ENCODE peak calls at places on chromosomes 3 and 15, in seven cellular contexts. O is tibial artery, T is IMR-90, E is AG04450, M is astrocyte of the spinal cord, J is AG09309, I is brain microvascular endothelial cell. Z is an unnamed sample.

GRCh38 chr3:17551333-17551732 is 191.1 kb downstream of the TBC1D5 start:
- DNase-seq in O (no peak), T (no peak), E (no peak), M (no peak), J (no peak), I (no peak), Z (no peak)

GRCh38 chr3:169812844-169813677 is at the start of the genes LRRC34 and LRRIQ4:
- DNase-seq in O (peak), T (peak), E (peak), M (peak), J (peak), I (peak), Z (peak)

GRCh38 chr3:105584351-105584790 is 217.7 kb downstream of the ALCAM start:
- DNase-seq in O (no peak), T (no peak), E (no peak), M (no peak), J (no peak), I (no peak), Z (peak)

GRCh38 chr3:115148142-115148790 is 1.2 kb upstream of the ZBTB20 start:
- DNase-seq in O (no peak), T (peak), E (no peak), M (peak), J (no peak), I (no peak), Z (no peak)

GRCh38 chr3:194869482-194870169 is 183.9 kb downstream of the FAM43A start:
- DNase-seq in O (no peak), T (peak), E (peak), M (peak), J (peak), I (peak), Z (peak)

GRCh38 chr3:137163241-137163916 is 205.6 kb downstream of the IL20RB start:
- DNase-seq in O (no peak), T (no peak), E (no peak), M (no peak), J (no peak), I (no peak), Z (no peak)

GRCh38 chr3:37068031-37068430 is 74.7 kb downstream of the MLH1 start:
- DNase-seq in O (no peak), T (no peak), E (no peak), M (no peak), J (no peak), I (no peak), Z (no peak)

GRCh38 chr3:98617841-98618240 is 24.4 kb upstream of the CPOX start:
- DNase-seq in O (no peak), T (no peak), E (no peak), M (no peak), J (no peak), I (no peak), Z (no peak)

GRCh38 chr3:47849186-47850061 is 46.5 kb downstream of the DHX30 start:
- DNase-seq in O (no peak), T (no peak), E (no peak), M (no peak), J (no peak), I (no peak), Z (no peak)

GRCh38 chr3:5022187-5022965 is 43.1 kb downstream of the BHLHE40 start:
- DNase-seq in O (no peak), T (peak), E (no peak), M (peak), J (no peak), I (no peak), Z (peak)

GRCh38 chr3:112349557-112349956 is 16.6 kb downstream of the CD200 start:
- DNase-seq in O (no peak), T (no peak), E (no peak), M (no peak), J (no peak), I (no peak), Z (no peak)

GRCh38 chr15:28979208-28979891 is 93.6 kb downstream of the APBA2 start:
- DNase-seq in O (no peak), T (no peak), E (no peak), M (no peak), J (no peak), I (no peak), Z (no peak)

GRCh38 chr3:81161851-81162250 is 599.6 kb downstream of the GBE1 start:
- DNase-seq in O (no peak), T (no peak), E (no peak), M (no peak), J (no peak), I (no peak), Z (no peak)

GRCh38 chr3:73656241-73656890 is 31.6 kb upstream of the PDZRN3 start:
- DNase-seq in O (no peak), T (peak), E (no peak), M (peak), J (no peak), I (peak), Z (no peak)

GRCh38 chr15:59999558-60000112 is 4.5 kb upstream of the FOXB1 start:
- DNase-seq in O (no peak), T (no peak), E (no peak), M (no peak), J (no peak), I (no peak), Z (no peak)

GRCh38 chr3:32401141-32401540 is 9.5 kb downstream of the CMTM7 start:
- DNase-seq in O (no peak), T (no peak), E (no peak), M (no peak), J (no peak), I (no peak), Z (no peak)

GRCh38 chr3:32401541-32402052 is 9.9 kb downstream of the CMTM7 start:
- DNase-seq in O (peak), T (peak), E (no peak), M (peak), J (no peak), I (peak), Z (peak)

GRCh38 chr3:32398531-32398930 is 6.9 kb downstream of the CMTM7 start:
- DNase-seq in O (peak), T (no peak), E (no peak), M (no peak), J (no peak), I (no peak), Z (no peak)

GRCh38 chr3:32395451-32395970 is 3.9 kb downstream of the CMTM7 start:
- DNase-seq in O (no peak), T (no peak), E (no peak), M (no peak), J (no peak), I (no peak), Z (no peak)

DNA sequence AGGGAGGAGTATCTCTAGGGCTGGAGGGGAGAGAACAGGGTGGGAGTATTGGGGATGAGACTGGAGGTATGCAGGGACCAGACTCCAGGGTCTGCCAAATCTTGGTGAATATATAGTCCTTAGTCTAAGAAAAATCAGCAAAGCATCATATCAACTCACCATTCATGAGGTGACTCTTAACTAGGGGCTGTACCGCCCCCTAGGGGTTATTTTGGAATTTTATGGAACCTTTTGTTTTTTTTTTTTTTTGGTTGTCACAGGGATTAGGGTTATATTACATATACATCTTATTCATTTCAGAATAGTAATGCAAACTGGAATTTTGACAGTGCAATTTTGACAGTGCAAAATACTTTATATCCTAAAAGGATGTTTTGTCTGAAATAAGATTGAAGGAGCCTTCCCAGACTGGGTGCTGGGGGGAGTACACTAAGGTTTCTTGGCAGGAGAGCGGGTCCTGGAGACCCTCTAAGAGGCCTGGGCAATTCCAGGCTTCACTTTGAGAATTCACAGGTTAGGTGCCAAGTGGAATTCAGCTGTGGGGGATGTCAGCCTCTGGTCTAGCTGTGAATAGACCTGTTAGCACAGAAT is 7.5 kb downstream of the CMTM7 start:
- DNase-seq in O (no peak), T (peak), E (no peak), M (peak), J (no peak), I (no peak), Z (peak)
- TF ChIP-seq CTCF in O (peak), T (peak), E (peak), M (peak), J (peak), I (peak), Z (peak)

GRCh38 chr3:11150256-11150655 is 4.0 kb upstream of the HRH1 start:
- DNase-seq in O (no peak), T (no peak), E (no peak), M (no peak), J (no peak), I (no peak), Z (no peak)
- H3K4me3 ChIP-seq in O (no peak), T (no peak), E (no peak), M (no peak), J (no peak), I (no peak), Z (no peak)

DNA sequence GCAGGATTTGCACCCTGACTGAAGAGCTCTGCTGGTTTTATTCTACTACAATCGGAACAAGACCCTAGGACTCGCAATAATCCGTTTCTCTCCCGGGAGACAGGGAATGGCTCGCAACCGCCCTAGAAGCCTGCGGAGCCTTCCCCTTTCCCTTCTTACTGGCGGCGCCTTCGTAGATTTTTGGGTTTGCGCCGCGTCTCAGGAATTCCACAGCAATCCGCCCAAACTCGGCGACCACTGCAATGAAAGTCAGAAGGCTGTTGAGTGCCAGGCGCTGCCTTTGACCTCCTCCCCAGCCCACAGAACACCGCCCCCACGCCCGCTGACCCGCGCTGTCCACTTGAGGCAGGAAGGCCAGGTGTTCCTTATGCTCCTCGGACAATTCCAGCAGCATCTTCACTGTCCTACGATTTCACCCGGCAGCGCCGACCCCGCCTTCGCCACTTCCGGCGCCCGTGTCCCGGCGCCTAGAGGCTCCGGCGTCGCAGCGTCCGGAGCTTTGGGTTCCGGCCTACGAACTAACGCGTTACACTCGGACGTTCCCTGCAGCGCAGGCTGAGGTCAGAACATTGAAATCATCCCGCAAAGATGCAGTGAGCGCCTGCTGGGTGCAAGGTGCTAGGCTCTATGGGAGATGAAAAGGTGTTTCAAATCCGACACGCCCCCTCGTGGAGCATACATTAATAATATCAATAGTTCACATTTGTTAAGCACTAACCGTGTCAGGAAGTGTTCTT is at the start of gene COMMD2:
- DNase-seq in O (peak), T (peak), E (peak), M (peak), J (peak), I (peak), Z (peak)
- TF ChIP-seq CTCF in O (peak), T (peak), E (peak), M (peak), J (peak), I (peak), Z (peak)

DNA sequence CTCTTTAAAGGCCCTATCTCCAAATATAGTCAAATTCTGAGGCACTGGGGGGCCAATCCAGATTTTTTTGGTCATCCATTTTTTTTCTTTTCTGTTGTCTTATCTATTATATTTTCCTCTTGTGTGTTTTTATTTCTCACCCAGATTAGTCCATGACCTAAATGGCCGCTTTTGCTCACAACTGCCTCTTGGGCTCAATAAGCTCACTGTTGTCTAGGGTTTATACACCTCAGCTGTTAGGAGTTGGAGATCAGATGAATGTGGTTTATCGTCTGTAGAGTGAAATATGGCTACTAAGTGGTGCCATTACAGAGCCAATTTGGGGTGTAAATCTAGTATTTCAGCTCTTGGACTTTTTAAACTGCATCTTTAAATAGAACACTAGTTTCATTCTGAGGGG is 173.3 kb downstream of the GHSR start:
- DNase-seq in O (no peak), T (no peak), E (no peak), M (no peak), J (no peak), I (no peak), Z (no peak)
- H3K4me3 ChIP-seq in O (no peak), T (no peak), E (no peak), M (no peak), J (no peak), I (no peak), Z (no peak)

DNA sequence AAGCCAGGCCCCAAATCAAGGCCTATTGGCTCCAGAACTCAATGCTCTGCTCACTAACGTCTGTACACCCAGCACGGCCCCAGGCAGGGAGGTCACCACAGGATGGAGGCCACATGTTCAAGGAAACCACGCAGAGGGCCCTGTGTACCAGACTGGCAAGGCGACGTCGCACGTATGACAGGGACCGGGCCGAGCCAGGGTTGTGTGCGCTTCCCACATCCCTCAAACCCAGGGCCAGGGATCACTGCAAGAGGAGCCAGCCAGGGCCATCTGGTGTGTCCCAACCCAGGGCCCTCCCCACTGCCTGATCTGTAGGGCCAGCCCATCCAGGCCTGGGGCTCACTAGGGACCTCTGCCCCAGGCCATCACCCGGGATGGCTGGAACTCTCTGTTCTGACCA is 62.0 kb downstream of the ZNF445 start:
- DNase-seq in O (no peak), T (no peak), E (no peak), M (no peak), J (no peak), I (no peak), Z (no peak)
- TF ChIP-seq CTCF in O (no peak), T (no peak), E (no peak), M (no peak), J (no peak), I (no peak), Z (no peak)

GRCh38 chr3:101854608-101855304 is 5.4 kb downstream of the NFKBIZ start:
- DNase-seq in O (no peak), T (no peak), E (no peak), M (no peak), J (no peak), I (no peak), Z (no peak)
- H3K4me3 ChIP-seq in O (peak), T (no peak), E (no peak), M (no peak), J (no peak), I (no peak), Z (no peak)

DNA sequence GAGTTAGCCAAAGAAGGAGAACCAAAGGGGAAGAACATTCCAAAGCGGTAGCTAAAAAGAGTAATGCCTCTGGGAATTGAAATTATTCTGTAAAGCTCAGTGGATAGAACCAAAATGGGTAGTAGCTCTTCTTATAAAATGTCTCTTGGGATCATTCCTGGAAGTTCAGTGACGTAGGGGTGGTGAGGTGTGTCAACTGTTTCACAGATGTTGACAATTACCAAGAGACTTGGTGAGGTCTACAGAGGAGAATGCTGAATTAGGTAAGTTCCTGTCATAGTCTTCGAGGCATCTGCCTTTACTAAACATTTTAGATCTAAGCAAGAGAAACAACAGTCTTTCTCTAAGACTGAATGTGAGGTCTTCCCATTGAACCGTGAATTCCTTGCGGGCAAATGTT is 67.8 kb downstream of the TPRG1 start:
- DNase-seq in O (no peak), T (no peak), E (no peak), M (no peak), J (no peak), I (no peak), Z (no peak)
- TF ChIP-seq CTCF in O (no peak), T (no peak), E (no peak), M (no peak), J (no peak), I (no peak), Z (no peak)

GRCh38 chr15:42605281-42605744 is 29.9 kb downstream of the STARD9 start:
- DNase-seq in O (no peak), T (peak), E (no peak), M (peak), J (no peak), I (no peak), Z (peak)
- H3K4me3 ChIP-seq in O (no peak), T (no peak), E (no peak), M (no peak), J (no peak), I (no peak), Z (no peak)

GRCh38 chr3:26714485-26714884 is 91.9 kb downstream of the LRRC3B start:
- DNase-seq in O (no peak), T (no peak), E (no peak), M (no peak), J (no peak), I (no peak), Z (no peak)

GRCh38 chr3:26721047-26721446 is 98.5 kb downstream of the LRRC3B start:
- DNase-seq in O (no peak), T (no peak), E (no peak), M (no peak), J (no peak), I (no peak), Z (no peak)

GRCh38 chr3:26718295-26718694 is 95.7 kb downstream of the LRRC3B start:
- DNase-seq in O (no peak), T (no peak), E (no peak), M (no peak), J (no peak), I (no peak), Z (no peak)

GRCh38 chr3:26719148-26719547 is 96.6 kb downstream of the LRRC3B start:
- DNase-seq in O (no peak), T (no peak), E (no peak), M (no peak), J (no peak), I (no peak), Z (no peak)
- TF ChIP-seq CTCF in O (no peak), T (no peak), E (no peak), M (no peak), J (no peak), I (no peak), Z (no peak)

Z was measured in epithelial cell of esophagus.